ENCODE peak calls at places on chromosomes 5 and 9, in six cellular contexts. Q, A, O, E, Z and X are unnamed samples.

GRCh38 chr9:108479989-108480652 is 375.7 kb downstream of the ACTL7B start:
- DNase-seq in Q (no peak), A (no peak), O (no peak), E (no peak), Z (no peak), X (no peak)

GRCh38 chr5:154663424-154663823 is 91.8 kb upstream of the LARP1 start:
- DNase-seq in Q (no peak), A (no peak), O (no peak), E (no peak), Z (no peak), X (no peak)

GRCh38 chr5:57441557-57441956 is 41.1 kb downstream of the ACTBL2 start:
- DNase-seq in Q (no peak), A (peak; percentile 99), O (no peak), E (no peak), Z (no peak), X (peak; percentile 89)

GRCh38 chr5:54643679-54644078 is 126.1 kb downstream of the SNX18 start:
- DNase-seq in Q (no peak), A (peak; percentile 87), O (no peak), E (no peak), Z (no peak), X (peak; percentile 52)

GRCh38 chr5:73322453-73323076 is 126.0 kb downstream of the FOXD1 start:
- DNase-seq in Q (no peak), A (no peak), O (no peak), E (no peak), Z (no peak), X (no peak)

GRCh38 chr5:115296130-115296997 is at the start of gene CCDC112:
- DNase-seq in Q (peak; percentile 83), A (peak; percentile 66), O (peak; percentile 73), E (peak; percentile 91), Z (peak; percentile 90), X (peak; percentile 63)

GRCh38 chr5:175214152-175214551 is 229.8 kb downstream of the DRD1 start:
- DNase-seq in Q (no peak), A (peak; percentile 97), O (no peak), E (no peak), Z (no peak), X (no peak)

GRCh38 chr9:124179196-124180071 is 78.3 kb upstream of the NEK6 start:
- DNase-seq in Q (no peak), A (no peak), O (no peak), E (no peak), Z (no peak), X (no peak)

GRCh38 chr9:76451234-76451633 is 7.7 kb upstream of the GCNT1 start:
- DNase-seq in Q (no peak), A (peak; percentile 85), O (no peak), E (no peak), Z (no peak), X (peak; percentile 63)
- H2BK15ac ChIP-seq in Q (no peak overlapping the region), A (no peak overlapping the region), O (no peak overlapping the region), E (no peak overlapping the region), Z (no peak overlapping the region), X (no peak overlapping the region)

GRCh38 chr5:179457612-179458011 is 92.7 kb upstream of the RUFY1 start:
- DNase-seq in Q (no peak), A (no peak), O (no peak), E (no peak), Z (no peak), X (no peak)
- H3K27me3 ChIP-seq in Q (no peaks in the 10 kb centered on the region), A (peaks cover 2% of the 10 kb centered on the region), O (no peaks in the 10 kb centered on the region), E (no peaks in the 10 kb centered on the region), Z (no peaks in the 10 kb centered on the region), X (peaks cover 9% of the 10 kb centered on the region)

GRCh38 chr5:14871573-14872069 is at the start of gene ANKH:
- DNase-seq in Q (peak; percentile 83), A (peak; percentile 69), O (peak; percentile 70), E (peak; percentile 68), Z (peak; percentile 72), X (peak; percentile 76)
- H3K4ac ChIP-seq in Q (peak within 1 kb of the TSS; percentile 7), A (peak within 1 kb of the TSS; percentile 66), O (no peak within 1 kb of the TSS), E (no peak within 1 kb of the TSS), Z (no peak within 1 kb of the TSS), X (no peak within 1 kb of the TSS)

DNA sequence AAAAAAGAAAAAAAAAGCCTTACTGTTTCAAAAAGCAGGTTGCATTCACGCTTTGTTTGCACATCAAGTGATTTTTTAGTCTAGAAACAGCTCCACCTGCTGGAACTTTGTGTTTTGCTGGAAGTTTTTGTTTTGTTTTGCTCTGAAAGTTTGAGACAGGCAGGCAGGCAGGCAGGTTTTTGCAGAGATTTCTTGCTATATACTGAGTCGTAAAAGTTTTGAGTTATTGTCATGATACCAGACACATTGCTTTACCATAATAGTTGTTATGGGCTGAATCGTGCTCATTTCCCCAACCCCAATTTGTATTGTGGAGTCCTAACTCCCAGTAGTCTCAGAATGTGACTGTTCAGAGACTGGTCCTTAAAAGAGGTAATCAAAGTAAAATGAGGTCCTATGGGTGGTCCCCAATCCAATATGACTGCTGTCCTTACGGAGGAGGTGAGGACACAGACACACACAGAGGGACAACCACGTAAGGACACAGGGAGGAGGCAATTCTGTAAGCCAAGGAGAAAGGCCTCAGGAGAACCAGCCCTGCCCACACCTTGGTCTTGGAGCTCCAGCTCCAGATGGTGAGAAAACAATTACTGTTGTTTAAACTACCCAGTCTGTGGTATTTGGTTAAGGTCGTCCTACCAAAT is 20.9 kb downstream of the OR2Y1 start:
- DNase-seq in Q (peak; percentile 52), A (peak; percentile 31), O (peak; percentile 24), E (no peak), Z (no peak), X (peak; percentile 25)
- H2BK15ac ChIP-seq in Q (no peak overlapping the region), A (no peak overlapping the region), O (no peak overlapping the region), E (peak overlapping the region; percentile 73), Z (no peak overlapping the region), X (no peak overlapping the region)

GRCh38 chr5:15344954-15345353 is 155.0 kb upstream of the FBXL7 start:
- DNase-seq in Q (no peak), A (no peak), O (no peak), E (no peak), Z (no peak), X (no peak)
- H3K27me3 ChIP-seq in Q (no peaks in the 10 kb centered on the region), A (no peaks in the 10 kb centered on the region), O (no peaks in the 10 kb centered on the region), E (no peaks in the 10 kb centered on the region), Z (no peaks in the 10 kb centered on the region), X (no peaks in the 10 kb centered on the region)